ENCODE peak calls at places on chromosomes 5 and 9, in eight cellular contexts. V is body of pancreas, H is BJ, D is fibroblast of mammary gland, J is kidney epithelial cell, Y is left ventricle myocardium inferior, Q is H9, U is astrocyte. X is an unnamed sample.
A peak's percentile ranks its signal among the peaks of the same experiment; 100 is the strongest.

GRCh38 chr9:126386088-126386487 is 59.5 kb downstream of the MVB12B start:
- DNase-seq in V (no peak), H (no peak), D (no peak), J (no peak), Y (no peak), Q (peak; percentile 46), U (no peak), X (no peak)

GRCh38 chr9:131800885-131801284 is 61.0 kb upstream of the RAPGEF1 start:
- DNase-seq in V (no peak), H (no peak), D (no peak), J (no peak), Y (no peak), Q (no peak), U (no peak), X (no peak)

GRCh38 chr5:119360905-119361605 is 5.2 kb downstream of the TNFAIP8 start:
- DNase-seq in V (no peak), H (no peak), D (peak; percentile 80), J (no peak), Y (no peak), Q (no peak), U (peak; percentile 78), X (no peak)

GRCh38 chr9:35452481-35452880 is 37.4 kb upstream of the RUSC2 start:
- DNase-seq in V (no peak), H (no peak), D (no peak), J (no peak), Y (no peak), Q (peak; percentile 31), U (no peak), X (no peak)

GRCh38 chr5:84634256-84634655 is 249.6 kb upstream of the EDIL3 start:
- DNase-seq in V (no peak), H (no peak), D (peak; percentile 7), J (no peak), Y (no peak), Q (no peak), U (peak; percentile 10), X (no peak)

GRCh38 chr5:1335540-1336095 is 9.3 kb downstream of the CLPTM1L start:
- DNase-seq in V (no peak), H (no peak), D (no peak), J (no peak), Y (no peak), Q (no peak), U (no peak), X (no peak)

GRCh38 chr9:114083693-114084092 is 5.6 kb upstream of the AMBP start:
- DNase-seq in V (peak; percentile 12), H (no peak), D (peak; percentile 40), J (no peak), Y (no peak), Q (no peak), U (no peak), X (no peak)

GRCh38 chr5:18119156-18119785 is 485.0 kb downstream of the TAF11L14 start:
- DNase-seq in V (no peak), H (no peak), D (no peak), J (no peak), Y (no peak), Q (peak; percentile 58), U (no peak), X (no peak)

GRCh38 chr5:52269853-52270252 is 517.9 kb upstream of the ITGA1 start:
- DNase-seq in V (no peak), H (no peak), D (no peak), J (no peak), Y (no peak), Q (no peak), U (no peak), X (no peak)

GRCh38 chr5:141669519-141669918 is 12.5 kb downstream of the ARAP3 start:
- DNase-seq in V (no peak), H (no peak), D (peak; percentile 31), J (no peak), Y (no peak), Q (peak; percentile 58), U (no peak), X (no peak)

GRCh38 chr5:150302301-150303069 is at the start of gene ARSI:
- DNase-seq in V (peak; percentile 27), H (no peak), D (peak; percentile 68), J (peak; percentile 23), Y (peak; percentile 34), Q (peak; percentile 89), U (no peak), X (no peak)

GRCh38 chr9:109311281-109311680 is 9.6 kb downstream of the EPB41L4B start:
- DNase-seq in V (no peak), H (no peak), D (no peak), J (no peak), Y (no peak), Q (no peak), U (no peak), X (no peak)

GRCh38 chr9:76681556-76681955 is 82.7 kb upstream of the PCA3 start:
- DNase-seq in V (no peak), H (no peak), D (no peak), J (no peak), Y (no peak), Q (no peak), U (no peak), X (no peak)

GRCh38 chr5:43685271-43685950 is 82.4 kb downstream of the NNT start:
- DNase-seq in V (no peak), H (no peak), D (peak; percentile 21), J (no peak), Y (no peak), Q (no peak), U (no peak), X (no peak)

GRCh38 chr5:76765249-76765648 is 49.3 kb downstream of the F2R start:
- DNase-seq in V (no peak), H (peak; percentile 86), D (peak; percentile 87), J (no peak), Y (no peak), Q (no peak), U (peak; percentile 94), X (no peak)

GRCh38 chr5:157342822-157343402 is 77.0 kb downstream of the CYFIP2 start:
- DNase-seq in V (peak; percentile 34), H (no peak), D (peak; percentile 44), J (no peak), Y (no peak), Q (peak; percentile 63), U (no peak), X (peak; percentile 46)
- TF ChIP-seq CTCF in V (peak; percentile 22), H (peak; percentile 56), D (peak; percentile 63), J (peak; percentile 49), Y (peak; percentile 44), Q (peak; percentile 73), U (peak; percentile 37), X (peak; percentile 69)

DNA sequence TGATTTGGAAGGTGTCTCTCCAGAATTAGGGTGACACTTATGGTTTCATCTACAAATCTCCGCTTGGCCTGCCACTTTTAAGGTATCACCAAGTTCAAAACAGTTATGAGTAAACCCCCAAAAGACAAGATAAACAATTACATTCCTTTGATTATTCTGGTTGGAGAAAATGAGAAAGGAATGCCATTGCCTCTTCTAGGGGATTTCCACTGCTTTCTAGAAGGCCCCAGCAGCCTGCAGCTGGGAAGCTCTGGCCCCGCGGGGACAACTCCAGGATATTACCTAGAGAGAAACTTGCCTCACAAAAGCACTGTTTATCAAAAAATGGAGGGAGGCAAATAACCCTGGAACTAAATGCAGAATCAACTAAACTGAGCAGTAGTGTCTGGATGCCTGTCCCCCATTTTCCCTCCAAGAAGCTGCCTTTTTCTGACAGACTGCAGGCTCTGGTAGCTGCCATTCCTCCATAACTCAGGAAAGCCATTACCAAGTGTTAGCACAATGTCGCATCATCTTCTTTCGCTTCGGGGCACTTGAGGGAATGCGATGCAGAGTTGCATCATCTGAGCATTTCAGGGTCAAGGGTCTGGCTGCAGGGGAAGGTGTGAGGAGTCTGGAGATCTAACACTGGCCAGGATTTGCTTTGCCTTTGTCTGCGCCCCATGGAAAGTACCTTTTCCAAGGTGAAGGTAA is 71.5 kb upstream of the PLPP6 start:
- DNase-seq in V (no peak), H (no peak), D (no peak), J (no peak), Y (no peak), Q (no peak), U (peak; percentile 10), X (no peak)
- TF ChIP-seq CTCF in V (no peak), H (no peak), D (no peak), J (no peak), Y (no peak), Q (no peak), U (no peak), X (no peak)

GRCh38 chr9:125141751-125142150 is 1.6 kb downstream of the SCAI start:
- DNase-seq in V (no peak), H (no peak), D (no peak), J (no peak), Y (no peak), Q (no peak), U (no peak), X (no peak)

GRCh38 chr9:125140576-125140975 is 2.8 kb downstream of the SCAI start:
- DNase-seq in V (no peak), H (no peak), D (no peak), J (no peak), Y (no peak), Q (no peak), U (no peak), X (no peak)

GRCh38 chr9:125143377-125144090 is at the start of gene SCAI:
- DNase-seq in V (peak; percentile 99), H (peak; percentile 89), D (peak; percentile 98), J (peak; percentile 89), Y (peak; percentile 99), Q (peak; percentile 100), U (peak; percentile 94), X (peak; percentile 100)

GRCh38 chr9:125141251-125141650 is 2.1 kb downstream of the SCAI start:
- DNase-seq in V (no peak), H (no peak), D (peak; percentile 30), J (no peak), Y (no peak), Q (no peak), U (peak; percentile 50), X (no peak)

DNA sequence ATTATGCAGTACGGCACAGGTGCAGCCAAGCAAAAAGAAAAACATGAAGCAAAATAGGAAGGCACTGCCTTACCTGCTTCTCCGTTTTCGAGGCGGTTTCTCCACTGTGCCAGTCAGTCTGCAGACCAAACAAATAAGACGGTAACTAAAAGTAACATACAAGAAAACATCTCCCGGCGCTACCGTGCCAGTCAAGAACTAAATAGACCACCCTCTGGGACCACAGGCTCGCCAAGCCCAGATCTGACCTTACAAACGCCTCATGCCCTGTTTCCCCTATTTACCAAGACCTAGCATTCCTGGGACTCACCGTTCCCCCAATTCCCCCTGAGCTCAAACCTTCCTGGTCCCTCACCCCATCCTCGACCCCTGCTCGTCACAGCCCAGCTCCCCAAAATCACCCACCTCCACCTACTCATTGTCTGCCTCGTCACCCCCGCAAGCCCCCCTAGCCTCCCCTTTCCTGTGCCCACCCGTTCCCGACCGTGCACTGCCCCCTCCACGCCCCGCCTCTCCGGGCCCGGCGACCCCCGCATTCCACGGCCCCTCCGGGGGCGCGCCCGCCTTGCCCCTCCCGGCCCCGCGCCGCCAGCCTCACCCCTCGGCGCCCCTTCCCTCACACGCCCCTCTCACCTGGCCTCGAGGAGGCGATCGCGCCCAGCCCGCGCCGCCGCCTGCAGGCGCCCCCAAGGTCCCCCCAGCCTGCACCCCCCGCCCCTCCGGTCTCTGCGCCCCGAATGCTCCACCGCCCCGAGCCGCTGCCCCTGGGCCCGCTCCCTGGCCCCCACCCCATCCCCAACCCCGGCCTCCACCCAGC is 560 bp downstream of the SCAI start:
- DNase-seq in V (no peak), H (no peak), D (no peak), J (no peak), Y (no peak), Q (peak; percentile 31), U (no peak), X (peak; percentile 23)
- TF ChIP-seq CTCF in V (no peak), H (no peak), D (no peak), J (no peak), Y (no peak), Q (no peak), U (no peak), X (no peak)

GRCh38 chr9:133592731-133593409 is 16.3 kb downstream of the FAM163B start:
- DNase-seq in V (no peak), H (no peak), D (peak; percentile 14), J (no peak), Y (no peak), Q (no peak), U (no peak), X (peak; percentile 31)
- TF ChIP-seq CTCF in V (no peak), H (no peak), D (peak; percentile 22), J (no peak), Y (no peak), Q (peak; percentile 44), U (peak; percentile 5), X (no peak)

X was measured in activated CD8-positive, alpha-beta T cell treated with anti-CD3 and anti-CD28 coated beads for 36 hours.